ENCODE peak calls at places on chromosomes 6 and 20, in eight cellular contexts. One of them, this sample, is unnamed.
A peak's percentile ranks its signal among the peaks of the same experiment; 100 is the strongest.

GRCh38 chr6:37819802-37820712 is 530 bp downstream of the ZFAND3 start:
- DNase-seq in pancreas: peak; percentile 57
- DNase-seq in brain microvascular endothelial cell: peak; percentile 32
- DNase-seq in endodermal cell: peak; percentile 70
- DNase-seq in fibroblast of lung: peak; percentile 70
- DNase-seq in psoas muscle: peak; percentile 68
- DNase-seq in hepatocyte: peak; percentile 69
- DNase-seq in CD8-positive, alpha-beta memory T cell: peak; percentile 31
- DNase-seq in this sample: peak; percentile 81

GRCh38 chr20:49758781-49759180 is 45.1 kb upstream of the B4GALT5 start:
- DNase-seq in pancreas: no peak
- DNase-seq in brain microvascular endothelial cell: no peak
- DNase-seq in endodermal cell: peak; percentile 84
- DNase-seq in fibroblast of lung: no peak
- DNase-seq in psoas muscle: no peak
- DNase-seq in hepatocyte: no peak
- DNase-seq in CD8-positive, alpha-beta memory T cell: no peak
- DNase-seq in this sample: no peak

GRCh38 chr20:43938932-43939761 is 24.5 kb downstream of the TOX2 start:
- DNase-seq in pancreas: peak; percentile 23
- DNase-seq in brain microvascular endothelial cell: peak; percentile 99
- DNase-seq in endodermal cell: no peak
- DNase-seq in fibroblast of lung: peak; percentile 100
- DNase-seq in psoas muscle: peak; percentile 36
- DNase-seq in hepatocyte: peak; percentile 72
- DNase-seq in CD8-positive, alpha-beta memory T cell: no peak
- DNase-seq in this sample: peak; percentile 82

GRCh38 chr20:5843054-5843731 is 93.0 kb downstream of the SHLD1 start:
- DNase-seq in pancreas: no peak
- DNase-seq in brain microvascular endothelial cell: no peak
- DNase-seq in endodermal cell: no peak
- DNase-seq in fibroblast of lung: peak; percentile 17
- DNase-seq in psoas muscle: no peak
- DNase-seq in hepatocyte: no peak
- DNase-seq in CD8-positive, alpha-beta memory T cell: no peak
- DNase-seq in this sample: no peak

GRCh38 chr6:154932562-154933027 is 62.5 kb upstream of the TIAM2 start:
- DNase-seq in pancreas: no peak
- DNase-seq in brain microvascular endothelial cell: peak; percentile 43
- DNase-seq in endodermal cell: peak; percentile 68
- DNase-seq in fibroblast of lung: peak; percentile 42
- DNase-seq in psoas muscle: no peak
- DNase-seq in hepatocyte: peak; percentile 47
- DNase-seq in CD8-positive, alpha-beta memory T cell: no peak
- DNase-seq in this sample: no peak

GRCh38 chr20:42483694-42484303 is 705.9 kb downstream of the PTPRT start:
- DNase-seq in pancreas: peak; percentile 24
- DNase-seq in brain microvascular endothelial cell: no peak
- DNase-seq in endodermal cell: peak; percentile 93
- DNase-seq in fibroblast of lung: no peak
- DNase-seq in psoas muscle: no peak
- DNase-seq in hepatocyte: peak; percentile 22
- DNase-seq in CD8-positive, alpha-beta memory T cell: no peak
- DNase-seq in this sample: no peak

GRCh38 chr6:104682722-104683643 is 176.7 kb downstream of the HACE1 start:
- DNase-seq in pancreas: no peak
- DNase-seq in brain microvascular endothelial cell: peak; percentile 64
- DNase-seq in endodermal cell: peak; percentile 89
- DNase-seq in fibroblast of lung: peak; percentile 65
- DNase-seq in psoas muscle: peak; percentile 36
- DNase-seq in hepatocyte: peak; percentile 61
- DNase-seq in CD8-positive, alpha-beta memory T cell: peak; percentile 56
- DNase-seq in this sample: no peak

GRCh38 chr6:164832410-164832809 is 477.0 kb downstream of the C6orf118 start:
- DNase-seq in pancreas: no peak
- DNase-seq in brain microvascular endothelial cell: no peak
- DNase-seq in endodermal cell: no peak
- DNase-seq in fibroblast of lung: no peak
- DNase-seq in psoas muscle: no peak
- DNase-seq in hepatocyte: no peak
- DNase-seq in CD8-positive, alpha-beta memory T cell: no peak
- DNase-seq in this sample: no peak

GRCh38 chr6:149033454-149034241 is 283.9 kb upstream of the TAB2 start:
- DNase-seq in pancreas: no peak
- DNase-seq in brain microvascular endothelial cell: no peak
- DNase-seq in endodermal cell: no peak
- DNase-seq in fibroblast of lung: no peak
- DNase-seq in psoas muscle: no peak
- DNase-seq in hepatocyte: no peak
- DNase-seq in CD8-positive, alpha-beta memory T cell: no peak
- DNase-seq in this sample: no peak

GRCh38 chr20:52041966-52042365 is 149.6 kb downstream of the ZFP64 start:
- DNase-seq in pancreas: no peak
- DNase-seq in brain microvascular endothelial cell: no peak
- DNase-seq in endodermal cell: no peak
- DNase-seq in fibroblast of lung: no peak
- DNase-seq in psoas muscle: no peak
- DNase-seq in hepatocyte: no peak
- DNase-seq in CD8-positive, alpha-beta memory T cell: no peak
- DNase-seq in this sample: no peak

GRCh38 chr6:144637535-144637934 is 352.4 kb downstream of the UTRN start:
- DNase-seq in pancreas: no peak
- DNase-seq in brain microvascular endothelial cell: no peak
- DNase-seq in endodermal cell: no peak
- DNase-seq in fibroblast of lung: no peak
- DNase-seq in psoas muscle: no peak
- DNase-seq in hepatocyte: no peak
- DNase-seq in CD8-positive, alpha-beta memory T cell: no peak
- DNase-seq in this sample: no peak

GRCh38 chr6:33144373-33144772 is 47.9 kb downstream of the COL11A2 start:
- DNase-seq in pancreas: no peak
- DNase-seq in brain microvascular endothelial cell: no peak
- DNase-seq in endodermal cell: no peak
- DNase-seq in fibroblast of lung: no peak
- DNase-seq in psoas muscle: no peak
- DNase-seq in hepatocyte: no peak
- DNase-seq in CD8-positive, alpha-beta memory T cell: no peak
- DNase-seq in this sample: no peak

GRCh38 chr6:87832025-87832825 is 130.2 kb upstream of the AKIRIN2 start:
- DNase-seq in pancreas: no peak
- DNase-seq in brain microvascular endothelial cell: no peak
- DNase-seq in endodermal cell: no peak
- DNase-seq in fibroblast of lung: peak; percentile 43
- DNase-seq in psoas muscle: no peak
- DNase-seq in hepatocyte: peak; percentile 35
- DNase-seq in CD8-positive, alpha-beta memory T cell: peak; percentile 27
- DNase-seq in this sample: no peak

GRCh38 chr6:134063966-134064445 is 11.6 kb upstream of the SLC2A12 start:
- DNase-seq in pancreas: peak; percentile 47
- DNase-seq in brain microvascular endothelial cell: peak; percentile 68
- DNase-seq in endodermal cell: peak; percentile 90
- DNase-seq in fibroblast of lung: peak; percentile 86
- DNase-seq in psoas muscle: peak; percentile 37
- DNase-seq in hepatocyte: peak; percentile 77
- DNase-seq in CD8-positive, alpha-beta memory T cell: peak; percentile 60
- DNase-seq in this sample: peak; percentile 82

GRCh38 chr6:13044390-13044789 is 283.9 kb downstream of the TBC1D7 start:
- DNase-seq in pancreas: no peak
- DNase-seq in brain microvascular endothelial cell: no peak
- DNase-seq in endodermal cell: peak; percentile 75
- DNase-seq in fibroblast of lung: no peak
- DNase-seq in psoas muscle: no peak
- DNase-seq in hepatocyte: no peak
- DNase-seq in CD8-positive, alpha-beta memory T cell: no peak
- DNase-seq in this sample: no peak

GRCh38 chr20:8133816-8134451 is 1.9 kb downstream of the PLCB1 start:
- DNase-seq in pancreas: no peak
- DNase-seq in brain microvascular endothelial cell: no peak
- DNase-seq in endodermal cell: no peak
- DNase-seq in fibroblast of lung: no peak
- DNase-seq in psoas muscle: no peak
- DNase-seq in hepatocyte: no peak
- DNase-seq in CD8-positive, alpha-beta memory T cell: no peak
- DNase-seq in this sample: no peak

GRCh38 chr6:88493717-88494116 is 327.6 kb upstream of the CNR1 start:
- DNase-seq in pancreas: no peak
- DNase-seq in brain microvascular endothelial cell: no peak
- DNase-seq in endodermal cell: no peak
- DNase-seq in fibroblast of lung: no peak
- DNase-seq in psoas muscle: no peak
- DNase-seq in hepatocyte: no peak
- DNase-seq in CD8-positive, alpha-beta memory T cell: no peak
- DNase-seq in this sample: no peak

GRCh38 chr6:92110390-92110789 is 1309.0 kb downstream of the EPHA7 start:
- DNase-seq in pancreas: no peak
- DNase-seq in brain microvascular endothelial cell: no peak
- DNase-seq in endodermal cell: no peak
- DNase-seq in fibroblast of lung: no peak
- DNase-seq in psoas muscle: no peak
- DNase-seq in hepatocyte: peak; percentile 51
- DNase-seq in CD8-positive, alpha-beta memory T cell: no peak
- DNase-seq in this sample: no peak

GRCh38 chr6:125953502-125953875 is 3.1 kb upstream of the HINT3 start:
- DNase-seq in pancreas: peak; percentile 57
- DNase-seq in brain microvascular endothelial cell: no peak
- DNase-seq in endodermal cell: peak; percentile 90
- DNase-seq in fibroblast of lung: no peak
- DNase-seq in psoas muscle: no peak
- DNase-seq in hepatocyte: peak; percentile 83
- DNase-seq in CD8-positive, alpha-beta memory T cell: no peak
- DNase-seq in this sample: no peak

GRCh38 chr6:157273756-157274088 is 49.6 kb downstream of the TMEM242 start:
- DNase-seq in pancreas: no peak
- DNase-seq in brain microvascular endothelial cell: peak; percentile 27
- DNase-seq in endodermal cell: peak; percentile 81
- DNase-seq in fibroblast of lung: peak; percentile 35
- DNase-seq in psoas muscle: no peak
- DNase-seq in hepatocyte: peak; percentile 72
- DNase-seq in CD8-positive, alpha-beta memory T cell: peak; percentile 68
- DNase-seq in this sample: no peak

GRCh38 chr6:13794184-13794583 is 20.2 kb downstream of the MCUR1 start:
- DNase-seq in pancreas: no peak
- DNase-seq in brain microvascular endothelial cell: peak; percentile 79
- DNase-seq in endodermal cell: no peak
- DNase-seq in fibroblast of lung: peak; percentile 52
- DNase-seq in psoas muscle: no peak
- DNase-seq in hepatocyte: no peak
- DNase-seq in CD8-positive, alpha-beta memory T cell: no peak
- DNase-seq in this sample: no peak

DNA sequence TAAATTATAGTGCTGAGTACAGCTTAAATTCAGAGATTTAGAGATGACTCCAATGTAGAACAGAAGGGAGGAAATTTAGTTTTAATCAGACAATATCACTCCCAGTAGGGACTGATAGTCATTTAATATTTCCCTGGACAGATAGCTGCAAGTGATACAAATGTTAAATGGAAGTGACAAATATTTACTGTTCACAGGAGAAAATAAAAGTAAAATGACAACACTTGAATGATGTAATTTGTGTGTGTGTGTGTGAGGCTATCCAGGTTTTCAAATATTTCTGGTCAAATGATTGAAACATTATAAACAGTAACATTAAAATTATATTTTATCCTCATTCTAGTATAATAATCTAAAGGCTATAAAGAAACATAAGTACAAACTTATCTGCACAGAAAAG is 220.3 kb upstream of the THEMIS start:
- DNase-seq in pancreas: no peak
- DNase-seq in brain microvascular endothelial cell: no peak
- DNase-seq in endodermal cell: no peak
- DNase-seq in fibroblast of lung: no peak
- DNase-seq in psoas muscle: no peak
- DNase-seq in hepatocyte: no peak
- DNase-seq in CD8-positive, alpha-beta memory T cell: no peak
- DNase-seq in this sample: no peak
- H3K27ac ChIP-seq in pancreas: no peak overlapping the region
- H3K27ac ChIP-seq in brain microvascular endothelial cell: no peak overlapping the region
- H3K27ac ChIP-seq in endodermal cell: no peak overlapping the region
- H3K27ac ChIP-seq in fibroblast of lung: no peak overlapping the region
- H3K27ac ChIP-seq in psoas muscle: no peak overlapping the region
- H3K27ac ChIP-seq in hepatocyte: no peak overlapping the region
- H3K27ac ChIP-seq in CD8-positive, alpha-beta memory T cell: no peak overlapping the region
- H3K27ac ChIP-seq in this sample: no peak overlapping the region

DNA sequence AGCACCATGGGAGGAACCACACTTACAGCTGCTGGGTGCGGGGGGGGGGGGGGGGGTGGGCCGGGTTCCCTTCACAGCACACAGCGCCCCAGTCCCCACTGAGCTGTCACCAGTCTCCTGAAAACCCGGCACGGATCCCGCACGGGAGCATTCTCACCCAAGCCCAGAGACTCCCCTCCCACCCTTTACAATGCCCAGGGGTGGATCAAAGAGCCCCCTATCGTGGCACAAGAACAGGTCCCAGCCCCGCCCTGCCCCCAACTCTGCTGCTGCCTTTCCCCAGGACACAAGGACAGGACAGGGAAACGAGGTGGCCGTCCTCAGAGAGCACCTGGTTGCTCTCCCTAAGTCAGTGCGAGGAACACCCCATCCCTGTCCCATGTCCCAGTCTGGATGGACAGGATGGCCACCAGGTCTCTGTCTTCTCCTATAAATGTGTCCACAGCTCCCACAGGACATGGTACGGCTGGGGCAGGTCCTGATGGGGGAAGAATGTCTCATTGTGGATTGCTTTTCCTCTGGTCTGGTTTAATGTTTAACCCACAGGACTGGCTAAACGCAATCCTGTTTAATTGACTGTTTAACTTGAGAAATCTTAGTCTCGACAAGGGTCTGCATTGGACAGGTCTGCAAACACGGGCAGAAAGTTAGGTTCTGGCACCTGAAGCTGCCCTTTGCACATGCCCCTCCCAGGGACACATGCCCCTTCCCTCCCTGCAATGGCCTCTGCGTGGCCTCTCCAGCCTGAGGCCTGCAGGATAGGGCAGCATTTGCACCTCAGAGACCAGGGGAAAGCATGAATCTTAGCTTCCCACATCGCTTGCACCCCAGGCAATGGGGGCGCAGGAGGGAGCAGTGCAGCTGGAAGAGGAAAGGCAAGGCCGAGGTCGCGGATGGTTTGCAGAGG is 45.3 kb downstream of the DACT2 start:
- DNase-seq in pancreas: peak; percentile 43
- DNase-seq in brain microvascular endothelial cell: no peak
- DNase-seq in endodermal cell: no peak
- DNase-seq in fibroblast of lung: no peak
- DNase-seq in psoas muscle: no peak
- DNase-seq in hepatocyte: peak; percentile 67
- DNase-seq in CD8-positive, alpha-beta memory T cell: no peak
- DNase-seq in this sample: no peak
- H3K27ac ChIP-seq in pancreas: peak overlapping the region; percentile 89
- H3K27ac ChIP-seq in brain microvascular endothelial cell: no peak overlapping the region
- H3K27ac ChIP-seq in endodermal cell: no peak overlapping the region
- H3K27ac ChIP-seq in fibroblast of lung: no peak overlapping the region
- H3K27ac ChIP-seq in psoas muscle: no peak overlapping the region
- H3K27ac ChIP-seq in hepatocyte: peak overlapping the region; percentile 94
- H3K27ac ChIP-seq in CD8-positive, alpha-beta memory T cell: no peak overlapping the region
- H3K27ac ChIP-seq in this sample: no peak overlapping the region

GRCh38 chr20:37539424-37539823 is 11.7 kb upstream of the BLCAP start:
- DNase-seq in pancreas: no peak
- DNase-seq in brain microvascular endothelial cell: no peak
- DNase-seq in endodermal cell: no peak
- DNase-seq in fibroblast of lung: no peak
- DNase-seq in psoas muscle: no peak
- DNase-seq in hepatocyte: no peak
- DNase-seq in CD8-positive, alpha-beta memory T cell: no peak
- DNase-seq in this sample: no peak
- H3K27ac ChIP-seq in pancreas: no peak overlapping the region
- H3K27ac ChIP-seq in brain microvascular endothelial cell: no peak overlapping the region
- H3K27ac ChIP-seq in endodermal cell: no peak overlapping the region
- H3K27ac ChIP-seq in fibroblast of lung: no peak overlapping the region
- H3K27ac ChIP-seq in psoas muscle: no peak overlapping the region
- H3K27ac ChIP-seq in hepatocyte: no peak overlapping the region
- H3K27ac ChIP-seq in CD8-positive, alpha-beta memory T cell: no peak overlapping the region
- H3K27ac ChIP-seq in this sample: no peak overlapping the region

GRCh38 chr6:139151425-139152087 is 16.7 kb downstream of the HECA start:
- DNase-seq in pancreas: no peak
- DNase-seq in brain microvascular endothelial cell: no peak
- DNase-seq in endodermal cell: no peak
- DNase-seq in fibroblast of lung: no peak
- DNase-seq in psoas muscle: no peak
- DNase-seq in hepatocyte: no peak
- DNase-seq in CD8-positive, alpha-beta memory T cell: no peak
- DNase-seq in this sample: no peak
- H3K27ac ChIP-seq in pancreas: no peak overlapping the region
- H3K27ac ChIP-seq in brain microvascular endothelial cell: no peak overlapping the region
- H3K27ac ChIP-seq in endodermal cell: peak overlapping the region; percentile 65
- H3K27ac ChIP-seq in fibroblast of lung: no peak overlapping the region
- H3K27ac ChIP-seq in psoas muscle: no peak overlapping the region
- H3K27ac ChIP-seq in hepatocyte: peak overlapping the region; percentile 39
- H3K27ac ChIP-seq in CD8-positive, alpha-beta memory T cell: no peak overlapping the region
- H3K27ac ChIP-seq in this sample: no peak overlapping the region

This sample was measured in tibial artery.